ENCODE peak calls at places on chromosome 19, in six cellular contexts. One of them, this sample, is unnamed.

GRCh38 chr19:46766569-46767317 is 20.5 kb upstream of the STRN4 start:
- DNase-seq in WTC11: peak
- DNase-seq in right lobe of liver: no peak
- DNase-seq in PC-3: peak
- DNase-seq in mesothelial cell of epicardium: no peak
- DNase-seq in GM23338: peak
- DNase-seq in this sample: no peak

GRCh38 chr19:15570420-15570819 is 44.6 kb upstream of the CYP4F8 start:
- DNase-seq in WTC11: no peak
- DNase-seq in right lobe of liver: no peak
- DNase-seq in PC-3: no peak
- DNase-seq in mesothelial cell of epicardium: no peak
- DNase-seq in GM23338: no peak
- DNase-seq in this sample: no peak

GRCh38 chr19:51549533-51550324 is 18.3 kb upstream of the SIGLEC6 start:
- DNase-seq in WTC11: no peak
- DNase-seq in right lobe of liver: no peak
- DNase-seq in PC-3: no peak
- DNase-seq in mesothelial cell of epicardium: peak
- DNase-seq in GM23338: no peak
- DNase-seq in this sample: no peak

GRCh38 chr19:47005873-47006272 is 13.8 kb upstream of the NPAS1 start:
- DNase-seq in WTC11: no peak
- DNase-seq in right lobe of liver: peak
- DNase-seq in PC-3: peak
- DNase-seq in mesothelial cell of epicardium: no peak
- DNase-seq in GM23338: peak
- DNase-seq in this sample: no peak

GRCh38 chr19:1266818-1267440 is 2.2 kb upstream of the CIRBP start:
- DNase-seq in WTC11: peak
- DNase-seq in right lobe of liver: peak
- DNase-seq in PC-3: peak
- DNase-seq in mesothelial cell of epicardium: peak
- DNase-seq in GM23338: peak
- DNase-seq in this sample: peak

GRCh38 chr19:12163841-12164240 is 945 bp downstream of the ZNF136 start:
- DNase-seq in WTC11: no peak
- DNase-seq in right lobe of liver: no peak
- DNase-seq in PC-3: peak
- DNase-seq in mesothelial cell of epicardium: no peak
- DNase-seq in GM23338: peak
- DNase-seq in this sample: no peak

GRCh38 chr19:48543121-48543710 is 8.8 kb upstream of the SULT2B1 start:
- DNase-seq in WTC11: no peak
- DNase-seq in right lobe of liver: no peak
- DNase-seq in PC-3: peak
- DNase-seq in mesothelial cell of epicardium: peak
- DNase-seq in GM23338: peak
- DNase-seq in this sample: no peak

GRCh38 chr19:46015961-46016425 is 6.9 kb downstream of the PGLYRP1 start:
- DNase-seq in WTC11: no peak
- DNase-seq in right lobe of liver: no peak
- DNase-seq in PC-3: no peak
- DNase-seq in mesothelial cell of epicardium: no peak
- DNase-seq in GM23338: peak
- DNase-seq in this sample: no peak

GRCh38 chr19:38815059-38816001 is 2.6 kb upstream of the LGALS4 start:
- DNase-seq in WTC11: no peak
- DNase-seq in right lobe of liver: no peak
- DNase-seq in PC-3: no peak
- DNase-seq in mesothelial cell of epicardium: no peak
- DNase-seq in GM23338: peak
- DNase-seq in this sample: no peak

GRCh38 chr19:12794936-12795335 is 3.6 kb downstream of the JUNB start:
- DNase-seq in WTC11: no peak
- DNase-seq in right lobe of liver: no peak
- DNase-seq in PC-3: no peak
- DNase-seq in mesothelial cell of epicardium: no peak
- DNase-seq in GM23338: no peak
- DNase-seq in this sample: no peak

GRCh38 chr19:37982655-37983054 is 75.6 kb downstream of the SIPA1L3 start:
- DNase-seq in WTC11: no peak
- DNase-seq in right lobe of liver: no peak
- DNase-seq in PC-3: no peak
- DNase-seq in mesothelial cell of epicardium: no peak
- DNase-seq in GM23338: no peak
- DNase-seq in this sample: no peak

GRCh38 chr19:48290341-48290922 is 20.6 kb downstream of the ZNF114 start:
- DNase-seq in WTC11: peak
- DNase-seq in right lobe of liver: no peak
- DNase-seq in PC-3: no peak
- DNase-seq in mesothelial cell of epicardium: no peak
- DNase-seq in GM23338: peak
- DNase-seq in this sample: no peak

GRCh38 chr19:49809155-49809986 is 3.7 kb downstream of the FUZ start:
- DNase-seq in WTC11: peak
- DNase-seq in right lobe of liver: peak
- DNase-seq in PC-3: peak
- DNase-seq in mesothelial cell of epicardium: peak
- DNase-seq in GM23338: peak
- DNase-seq in this sample: peak

DNA sequence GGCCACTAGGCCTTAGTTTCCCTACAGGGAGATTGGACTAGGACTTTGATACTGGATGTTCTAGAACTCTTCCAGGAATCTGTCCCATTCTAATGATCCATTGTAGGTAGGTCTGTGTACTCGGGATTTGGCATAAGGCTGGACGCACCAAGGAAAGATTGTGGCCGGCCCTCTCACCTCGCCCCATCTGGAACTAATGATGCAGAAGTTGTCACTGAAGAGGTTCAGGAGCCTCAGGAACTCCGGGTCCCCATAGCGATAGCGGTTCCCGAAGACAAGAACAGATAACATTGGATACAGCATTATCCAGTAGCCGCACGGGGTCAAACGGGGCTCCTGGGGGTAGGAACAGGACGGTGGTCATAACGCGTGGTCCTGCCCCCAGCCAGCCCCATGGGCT is 11.2 kb downstream of the EGLN2 start:
- DNase-seq in WTC11: no peak
- DNase-seq in right lobe of liver: no peak
- DNase-seq in PC-3: no peak
- DNase-seq in mesothelial cell of epicardium: no peak
- DNase-seq in GM23338: no peak
- DNase-seq in this sample: no peak
- TF ChIP-seq CTCF in WTC11: no peak
- TF ChIP-seq CTCF in right lobe of liver: no peak
- TF ChIP-seq CTCF in PC-3: no peak
- TF ChIP-seq CTCF in mesothelial cell of epicardium: no peak
- TF ChIP-seq CTCF in GM23338: no peak
- TF ChIP-seq CTCF in this sample: no peak

GRCh38 chr19:41154060-41154459 is 39.0 kb upstream of the CYP2S1 start:
- DNase-seq in WTC11: no peak
- DNase-seq in right lobe of liver: no peak
- DNase-seq in PC-3: peak
- DNase-seq in mesothelial cell of epicardium: no peak
- DNase-seq in GM23338: no peak
- DNase-seq in this sample: no peak

GRCh38 chr19:41159861-41160260 is 33.2 kb upstream of the CYP2S1 start:
- DNase-seq in WTC11: no peak
- DNase-seq in right lobe of liver: no peak
- DNase-seq in PC-3: no peak
- DNase-seq in mesothelial cell of epicardium: no peak
- DNase-seq in GM23338: no peak
- DNase-seq in this sample: no peak

GRCh38 chr19:41161903-41162302 is 31.1 kb upstream of the CYP2S1 start:
- DNase-seq in WTC11: peak
- DNase-seq in right lobe of liver: no peak
- DNase-seq in PC-3: peak
- DNase-seq in mesothelial cell of epicardium: no peak
- DNase-seq in GM23338: peak
- DNase-seq in this sample: no peak

GRCh38 chr19:41156207-41156606 is 36.8 kb upstream of the CYP2S1 start:
- DNase-seq in WTC11: no peak
- DNase-seq in right lobe of liver: no peak
- DNase-seq in PC-3: peak
- DNase-seq in mesothelial cell of epicardium: no peak
- DNase-seq in GM23338: no peak
- DNase-seq in this sample: no peak
- TF ChIP-seq CTCF in WTC11: no peak
- TF ChIP-seq CTCF in right lobe of liver: no peak
- TF ChIP-seq CTCF in PC-3: peak
- TF ChIP-seq CTCF in mesothelial cell of epicardium: no peak
- TF ChIP-seq CTCF in GM23338: no peak
- TF ChIP-seq CTCF in this sample: no peak

DNA sequence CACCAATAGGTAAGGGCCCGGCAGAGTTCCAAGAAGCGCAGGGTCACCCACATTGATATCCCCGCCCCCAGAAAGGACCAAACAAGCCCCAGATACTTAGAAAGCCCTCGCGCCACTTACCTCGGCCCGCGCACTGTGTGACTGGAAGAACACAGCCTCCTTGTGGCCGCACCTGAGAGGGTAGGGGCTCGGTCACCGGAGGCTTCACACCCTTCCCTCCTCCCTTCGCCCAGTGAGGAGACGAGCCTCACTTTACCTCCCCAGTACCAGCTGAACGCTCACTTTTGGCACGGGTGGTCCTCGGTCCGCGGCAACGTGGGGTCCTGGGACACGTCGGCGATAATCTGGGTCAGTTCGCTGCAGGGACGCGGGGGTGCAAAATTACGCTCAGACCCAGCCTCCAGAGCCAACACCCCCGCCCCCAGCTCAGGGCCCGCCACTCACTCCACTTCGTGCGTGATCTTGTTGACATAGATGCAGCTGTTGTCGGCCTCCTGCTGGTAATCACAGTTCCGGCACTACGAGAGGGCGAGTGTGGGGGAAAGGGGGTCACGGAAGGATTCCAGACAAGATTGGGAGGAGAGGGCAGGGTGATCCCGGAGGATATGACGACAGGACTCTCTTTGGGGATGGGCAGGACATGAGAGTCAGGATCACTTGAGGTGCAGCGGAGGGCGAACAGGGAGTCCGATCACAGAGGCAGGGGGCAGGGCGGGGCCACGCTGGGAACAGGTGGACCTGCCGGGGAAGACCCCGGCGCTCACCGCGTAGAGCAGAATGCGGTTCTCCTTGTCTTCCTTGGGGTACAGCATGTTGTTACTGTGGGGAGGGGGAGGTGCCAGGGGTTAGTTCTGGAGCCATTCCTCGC is 546 bp downstream of the POLR2I start:
- DNase-seq in WTC11: peak
- DNase-seq in right lobe of liver: no peak
- DNase-seq in PC-3: peak
- DNase-seq in mesothelial cell of epicardium: no peak
- DNase-seq in GM23338: peak
- DNase-seq in this sample: peak
- TF ChIP-seq CTCF in WTC11: no peak
- TF ChIP-seq CTCF in right lobe of liver: no peak
- TF ChIP-seq CTCF in PC-3: peak
- TF ChIP-seq CTCF in mesothelial cell of epicardium: no peak
- TF ChIP-seq CTCF in GM23338: peak
- TF ChIP-seq CTCF in this sample: peak

DNA sequence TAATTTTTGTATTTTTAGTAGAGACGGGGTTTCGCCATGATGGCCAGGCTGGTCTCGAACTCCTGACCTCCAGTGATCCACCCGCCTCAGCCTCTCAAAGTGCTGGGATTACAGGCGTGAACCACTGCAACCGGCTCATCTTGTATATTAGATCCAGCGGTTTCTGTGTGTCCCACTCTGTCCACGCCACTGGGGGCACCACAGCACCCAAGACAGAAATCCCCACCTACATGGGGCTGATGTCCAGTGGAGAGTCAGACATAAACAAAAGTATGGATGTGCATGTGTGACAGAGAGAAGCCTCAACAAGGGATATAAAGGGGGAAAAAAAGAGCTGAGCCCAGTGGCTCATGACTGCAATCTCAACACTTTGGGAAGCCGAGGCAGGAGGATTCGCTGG is 65.8 kb upstream of the ADGRE5 start:
- DNase-seq in WTC11: no peak
- DNase-seq in right lobe of liver: no peak
- DNase-seq in PC-3: no peak
- DNase-seq in mesothelial cell of epicardium: no peak
- DNase-seq in GM23338: no peak
- DNase-seq in this sample: no peak
- TF ChIP-seq CTCF in WTC11: no peak
- TF ChIP-seq CTCF in right lobe of liver: no peak
- TF ChIP-seq CTCF in PC-3: peak
- TF ChIP-seq CTCF in mesothelial cell of epicardium: no peak
- TF ChIP-seq CTCF in GM23338: peak
- TF ChIP-seq CTCF in this sample: peak

GRCh38 chr19:58022283-58022660 is 11.6 kb upstream of the ZSCAN1 start:
- DNase-seq in WTC11: peak
- DNase-seq in right lobe of liver: no peak
- DNase-seq in PC-3: no peak
- DNase-seq in mesothelial cell of epicardium: no peak
- DNase-seq in GM23338: peak
- DNase-seq in this sample: no peak

GRCh38 chr19:58021541-58022282 is 12.1 kb upstream of the ZSCAN1 start:
- DNase-seq in WTC11: peak
- DNase-seq in right lobe of liver: no peak
- DNase-seq in PC-3: no peak
- DNase-seq in mesothelial cell of epicardium: no peak
- DNase-seq in GM23338: peak
- DNase-seq in this sample: no peak

GRCh38 chr19:58020129-58020528 is 13.7 kb upstream of the ZSCAN1 start:
- DNase-seq in WTC11: no peak
- DNase-seq in right lobe of liver: no peak
- DNase-seq in PC-3: no peak
- DNase-seq in mesothelial cell of epicardium: no peak
- DNase-seq in GM23338: no peak
- DNase-seq in this sample: no peak

GRCh38 chr19:58020985-58021384 is 12.8 kb upstream of the ZSCAN1 start:
- DNase-seq in WTC11: peak
- DNase-seq in right lobe of liver: no peak
- DNase-seq in PC-3: no peak
- DNase-seq in mesothelial cell of epicardium: no peak
- DNase-seq in GM23338: no peak
- DNase-seq in this sample: no peak

DNA sequence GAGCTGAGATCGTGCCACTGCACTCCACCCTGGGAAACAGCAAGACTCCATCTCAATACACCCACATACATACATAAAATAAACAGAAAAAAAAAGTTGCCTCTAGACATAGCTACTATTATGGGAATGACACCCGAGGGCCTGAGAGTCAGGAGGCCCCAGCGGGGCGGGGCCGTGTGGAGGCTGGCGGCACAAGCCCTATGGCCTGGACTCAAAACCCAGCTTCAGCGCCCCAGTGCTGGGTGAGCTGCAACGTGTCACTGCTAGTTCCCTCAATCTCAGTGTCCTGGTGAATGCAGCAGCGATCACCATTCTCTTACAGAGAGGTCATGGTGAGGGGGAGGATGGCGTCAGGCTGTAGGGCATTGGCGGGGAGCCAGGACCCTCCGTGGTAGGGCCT is 9.2 kb upstream of the ZSCAN1 start:
- DNase-seq in WTC11: no peak
- DNase-seq in right lobe of liver: no peak
- DNase-seq in PC-3: no peak
- DNase-seq in mesothelial cell of epicardium: no peak
- DNase-seq in GM23338: no peak
- DNase-seq in this sample: no peak
- TF ChIP-seq CTCF in WTC11: no peak
- TF ChIP-seq CTCF in right lobe of liver: no peak
- TF ChIP-seq CTCF in PC-3: no peak
- TF ChIP-seq CTCF in mesothelial cell of epicardium: no peak
- TF ChIP-seq CTCF in GM23338: no peak
- TF ChIP-seq CTCF in this sample: no peak

GRCh38 chr19:6417713-6418561 is 6.7 kb downstream of the KHSRP start:
- DNase-seq in WTC11: peak
- DNase-seq in right lobe of liver: no peak
- DNase-seq in PC-3: peak
- DNase-seq in mesothelial cell of epicardium: no peak
- DNase-seq in GM23338: peak
- DNase-seq in this sample: no peak
- TF ChIP-seq CTCF in WTC11: no peak
- TF ChIP-seq CTCF in right lobe of liver: peak
- TF ChIP-seq CTCF in PC-3: peak
- TF ChIP-seq CTCF in mesothelial cell of epicardium: no peak
- TF ChIP-seq CTCF in GM23338: peak
- TF ChIP-seq CTCF in this sample: peak

This sample was measured in progenitor cell of endocrine pancreas.